ENCODE peak calls at places on chromosomes 11 and 22, in five cellular contexts. O is T-cell, G is heart left ventricle, W is fibroblast of mammary gland, E is occipital lobe. C is an unnamed sample.

GRCh38 chr11:1138053-1138452 is 19.7 kb upstream of the MUC5AC start:
- DNase-seq in G (no peak), O (no peak), W (peak; percentile 61), E (no peak), C (no peak)

GRCh38 chr11:34155057-34155758 is 49.8 kb downstream of the NAT10 start:
- DNase-seq in G (no peak), E (no peak), W (no peak), O (no peak), C (no peak)

GRCh38 chr11:34631737-34632104 is 10.8 kb downstream of the EHF start:
- DNase-seq in G (no peak), O (no peak), W (no peak), E (no peak), C (no peak)

GRCh38 chr11:111586305-111586915 is 15.8 kb upstream of the SIK2 start:
- DNase-seq in E (no peak), O (peak; percentile 36), W (peak; percentile 68), G (no peak), C (peak; percentile 39)

GRCh38 chr22:41656515-41656914 is 32.2 kb downstream of the SNU13 start:
- DNase-seq in E (no peak), G (no peak), O (no peak), W (no peak), C (no peak)

GRCh38 chr22:35154937-35155387 is 89.0 kb downstream of the ISX start:
- DNase-seq in E (no peak), G (no peak), W (peak; percentile 44), O (no peak), C (no peak)

GRCh38 chr11:133072858-133073582 is 459.3 kb downstream of the OPCML start:
- DNase-seq in E (no peak), W (no peak), O (no peak), G (no peak), C (no peak)

GRCh38 chr22:48209473-48210271 is 1447.2 kb downstream of the TBC1D22A start:
- DNase-seq in G (no peak), W (no peak), E (no peak), O (no peak), C (no peak)

GRCh38 chr11:79512706-79513469 is 72.1 kb upstream of the TENM4 start:
- DNase-seq in W (no peak), E (no peak), O (no peak), G (no peak), C (no peak)

GRCh38 chr11:103800406-103801114 is 235.9 kb upstream of the DDI1 start:
- DNase-seq in G (peak; percentile 61), E (no peak), W (no peak), O (no peak), C (no peak)

GRCh38 chr11:126607374-126607773 is 251.9 kb downstream of the ST3GAL4 start:
- DNase-seq in E (peak; percentile 20), O (no peak), W (peak; percentile 59), G (no peak), C (no peak)

GRCh38 chr22:23197836-23198235 is 17.5 kb downstream of the BCR start:
- DNase-seq in W (no peak), G (peak; percentile 20), O (no peak), E (no peak), C (no peak)

GRCh38 chr22:20844055-20845037 is 14.3 kb downstream of the PI4KA start:
- DNase-seq in E (no peak), O (no peak), G (no peak), W (no peak), C (no peak)

GRCh38 chr22:29470159-29470855 is 9.7 kb upstream of the NEFH start:
- DNase-seq in W (peak; percentile 26), O (peak; percentile 38), G (peak; percentile 71), E (peak; percentile 55), C (peak; percentile 62)

GRCh38 chr11:69637956-69638871 is 2.7 kb upstream of the CCND1 start:
- DNase-seq in O (no peak), G (peak; percentile 53), W (peak; percentile 70), E (no peak), C (no peak)

C was measured in T-helper 9 cell.